ENCODE peak calls at places on chromosomes 11 and 22, in six cellular contexts. R, C, D, S, K and N are unnamed samples.

GRCh38 chr11:119305556-119306372 is 11.2 kb downstream of the MCAM start:
- DNase-seq in R (no peak), C (no peak), D (no peak), S (no peak), K (no peak), N (no peak)

GRCh38 chr11:16252373-16252772 is 104.0 kb downstream of the SOX6 start:
- DNase-seq in R (no peak), C (no peak), D (no peak), S (no peak), K (no peak), N (no peak)

GRCh38 chr11:95135155-95135554 is 45.5 kb downstream of the ENDOD1 start:
- DNase-seq in R (no peak), C (no peak), D (no peak), S (no peak), K (no peak), N (no peak)

GRCh38 chr11:72238492-72239295 is 5.3 kb downstream of the PHOX2A start:
- DNase-seq in R (no peak), C (no peak), D (no peak), S (no peak), K (no peak), N (no peak)

GRCh38 chr11:134124660-134125451 is 56.0 kb downstream of the JAM3 start:
- DNase-seq in R (no peak), C (no peak), D (peak), S (no peak), K (peak), N (no peak)

GRCh38 chr11:111426615-111427014 is 47.5 kb upstream of the POU2AF1 start:
- DNase-seq in R (peak), C (peak), D (no peak), S (no peak), K (no peak), N (no peak)

GRCh38 chr11:60786811-60787567 is 1.9 kb downstream of the MS4A10 start:
- DNase-seq in R (no peak), C (no peak), D (no peak), S (no peak), K (peak), N (peak)

GRCh38 chr22:25976346-25976745 is 192.9 kb upstream of the SEZ6L start:
- DNase-seq in R (no peak), C (no peak), D (no peak), S (no peak), K (no peak), N (no peak)